ENCODE peak calls at places on chromosomes 3 and 15, in five cellular contexts. I, S, D, V and G are unnamed samples.

GRCh38 chr3:72273615-72274014 is 488.7 kb upstream of the PROK2 start:
- DNase-seq in I (peak), S (peak), D (no peak), V (peak), G (peak)

GRCh38 chr3:128549283-128550112 is 56.5 kb upstream of the GATA2 start:
- DNase-seq in I (peak), S (peak), D (peak), V (peak), G (peak)

GRCh38 chr3:29614954-29615353 is 334.1 kb downstream of the RBMS3 start:
- DNase-seq in I (no peak), S (no peak), D (no peak), V (no peak), G (no peak)

GRCh38 chr3:49238274-49239127 is 38.5 kb downstream of the C3orf62 start:
- DNase-seq in I (no peak), S (peak), D (no peak), V (no peak), G (peak)

GRCh38 chr3:21326704-21327103 is 424.3 kb downstream of the ZNF385D start:
- DNase-seq in I (peak), S (no peak), D (no peak), V (no peak), G (no peak)

GRCh38 chr15:22868928-22869327 is 30.5 kb downstream of the NIPA2 start:
- DNase-seq in I (no peak), S (no peak), D (no peak), V (no peak), G (no peak)

GRCh38 chr15:96042734-96043224 is 287.7 kb upstream of the NR2F2 start:
- DNase-seq in I (no peak), S (no peak), D (no peak), V (no peak), G (no peak)

GRCh38 chr3:175898194-175898593 is 1039.1 kb downstream of the NAALADL2 start:
- DNase-seq in I (no peak), S (no peak), D (no peak), V (no peak), G (no peak)

GRCh38 chr3:158312560-158313141 is 202.8 kb downstream of the RSRC1 start:
- DNase-seq in I (no peak), S (no peak), D (no peak), V (no peak), G (no peak)

GRCh38 chr3:193777524-193777923 is 184.5 kb downstream of the OPA1 start:
- DNase-seq in I (no peak), S (no peak), D (no peak), V (no peak), G (no peak)

GRCh38 chr15:89436560-89437311 is 59.6 kb downstream of the RHCG start:
- DNase-seq in I (no peak), S (peak), D (no peak), V (no peak), G (no peak)

GRCh38 chr3:53074761-53075742 is 29.2 kb upstream of the SFMBT1 start:
- DNase-seq in I (no peak), S (no peak), D (peak), V (no peak), G (no peak)

GRCh38 chr15:25236143-25236860 is 202.5 kb downstream of the UBE3A start:
- DNase-seq in I (no peak), S (no peak), D (no peak), V (no peak), G (peak)

GRCh38 chr3:46749129-46749528 is 31.5 kb upstream of the PRSS50 start:
- DNase-seq in I (no peak), S (no peak), D (no peak), V (no peak), G (no peak)

GRCh38 chr15:89003865-89004725 is 84.2 kb upstream of the ABHD2 start:
- DNase-seq in I (no peak), S (peak), D (peak), V (peak), G (no peak)

GRCh38 chr3:149547413-149547812 is 72.9 kb downstream of the TM4SF4 start:
- DNase-seq in I (peak), S (no peak), D (peak), V (no peak), G (no peak)

GRCh38 chr3:113968986-113969385 is 21.2 kb downstream of the ZDHHC23 start:
- DNase-seq in I (no peak), S (no peak), D (no peak), V (no peak), G (no peak)

GRCh38 chr15:40097968-40098476 is 10.7 kb downstream of the BMF start:
- DNase-seq in I (no peak), S (no peak), D (no peak), V (no peak), G (peak)

GRCh38 chr15:81223346-81223971 is 26.8 kb downstream of the IL16 start:
- DNase-seq in I (no peak), S (no peak), D (no peak), V (no peak), G (no peak)

GRCh38 chr3:30749230-30749629 is 142.8 kb downstream of the TGFBR2 start:
- DNase-seq in I (no peak), S (no peak), D (no peak), V (no peak), G (no peak)

GRCh38 chr15:53536479-53537120 is 222.9 kb downstream of the WDR72 start:
- DNase-seq in I (no peak), S (no peak), D (no peak), V (no peak), G (no peak)

DNA sequence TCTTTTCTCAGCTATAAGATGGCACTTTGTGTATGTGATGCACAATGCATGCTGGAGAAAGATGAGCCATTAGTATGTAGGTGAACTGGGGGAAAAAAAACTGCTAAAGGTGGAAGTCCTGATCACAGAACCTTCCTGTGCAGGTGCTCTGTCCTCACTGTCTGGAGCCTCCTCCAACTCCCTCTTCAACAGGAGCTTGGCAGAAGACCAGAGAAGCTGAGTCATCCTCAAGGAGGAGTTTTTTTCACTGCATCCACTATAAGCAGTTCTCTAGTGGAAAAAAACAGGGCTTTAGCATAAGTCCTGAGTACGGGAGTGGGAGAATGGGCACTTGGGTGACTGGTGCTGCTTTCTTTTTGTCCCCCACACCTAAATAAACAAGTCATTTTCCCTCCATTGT is 168.4 kb upstream of the CADPS start:
- DNase-seq in I (no peak), S (peak), D (no peak), V (no peak), G (no peak)
- TF ChIP-seq CTCF in I (no peak), S (no peak), D (no peak), V (no peak), G (no peak)

DNA sequence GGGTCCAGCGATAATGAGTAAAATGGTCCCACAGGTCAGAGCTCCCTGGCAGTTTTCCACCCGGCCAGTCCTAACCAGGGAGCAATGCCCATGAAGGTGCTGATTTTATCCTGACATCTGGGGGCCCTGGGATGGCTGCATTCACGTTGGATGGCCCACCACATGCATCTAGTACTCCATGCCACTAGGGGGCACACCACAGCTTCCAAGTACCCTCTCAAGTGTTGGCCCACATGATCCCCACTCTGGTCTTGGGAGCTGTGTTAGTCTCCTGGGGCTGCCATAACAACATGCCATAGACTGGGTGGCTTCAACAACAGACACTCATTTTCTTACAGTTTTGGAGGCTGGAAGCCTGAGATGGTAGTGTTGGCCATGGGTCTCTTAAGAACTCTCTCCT is 225.5 kb downstream of the SLCO3A1 start:
- DNase-seq in I (no peak), S (no peak), D (no peak), V (no peak), G (no peak)
- TF ChIP-seq CTCF in I (peak), S (peak), D (no peak), V (peak), G (peak)

DNA sequence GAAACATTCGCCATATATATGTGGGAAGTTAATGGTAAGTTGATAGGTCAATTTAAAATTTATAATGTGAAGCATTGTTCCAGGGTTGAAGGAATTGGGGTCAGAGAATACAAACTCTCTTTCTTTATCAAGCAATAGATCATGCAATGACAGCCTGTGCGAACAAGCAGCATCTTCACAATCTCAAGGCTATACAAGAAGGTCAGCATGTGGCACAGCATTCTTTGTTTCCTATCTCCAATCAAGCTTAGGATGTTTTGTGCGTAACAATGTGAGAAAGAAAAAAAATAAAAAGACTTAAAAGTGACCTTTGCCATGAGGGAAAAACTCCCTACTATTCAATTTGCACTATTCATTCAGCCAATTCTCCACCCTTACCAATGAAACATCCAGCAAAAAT is 288.1 kb upstream of the NECTIN3 start:
- DNase-seq in I (no peak), S (no peak), D (no peak), V (no peak), G (no peak)
- TF ChIP-seq CTCF in I (no peak), S (no peak), D (no peak), V (no peak), G (no peak)

GRCh38 chr3:45593708-45594601 is 596 bp upstream of the LIMD1 start:
- DNase-seq in I (peak), S (peak), D (no peak), V (peak), G (peak)
- TF ChIP-seq CTCF in I (no peak), S (no peak), D (no peak), V (no peak), G (no peak)

GRCh38 chr15:98794211-98794610 is 145.9 kb downstream of the IGF1R start:
- DNase-seq in I (no peak), S (no peak), D (no peak), V (no peak), G (no peak)
- TF ChIP-seq CTCF in I (no peak), S (no peak), D (no peak), V (no peak), G (no peak)

GRCh38 chr3:100274361-100274760 is 13.6 kb downstream of the TBC1D23 start:
- DNase-seq in I (no peak), S (no peak), D (no peak), V (no peak), G (no peak)

GRCh38 chr3:100271522-100271921 is 10.7 kb downstream of the TBC1D23 start:
- DNase-seq in I (no peak), S (no peak), D (no peak), V (no peak), G (no peak)

GRCh38 chr3:100278910-100279309 is 18.1 kb downstream of the TBC1D23 start:
- DNase-seq in I (no peak), S (no peak), D (no peak), V (no peak), G (no peak)

GRCh38 chr3:100277255-100277800 is 16.5 kb downstream of the TBC1D23 start:
- DNase-seq in I (no peak), S (no peak), D (no peak), V (no peak), G (no peak)
- TF ChIP-seq CTCF in I (no peak), S (no peak), D (no peak), V (no peak), G (no peak)

DNA sequence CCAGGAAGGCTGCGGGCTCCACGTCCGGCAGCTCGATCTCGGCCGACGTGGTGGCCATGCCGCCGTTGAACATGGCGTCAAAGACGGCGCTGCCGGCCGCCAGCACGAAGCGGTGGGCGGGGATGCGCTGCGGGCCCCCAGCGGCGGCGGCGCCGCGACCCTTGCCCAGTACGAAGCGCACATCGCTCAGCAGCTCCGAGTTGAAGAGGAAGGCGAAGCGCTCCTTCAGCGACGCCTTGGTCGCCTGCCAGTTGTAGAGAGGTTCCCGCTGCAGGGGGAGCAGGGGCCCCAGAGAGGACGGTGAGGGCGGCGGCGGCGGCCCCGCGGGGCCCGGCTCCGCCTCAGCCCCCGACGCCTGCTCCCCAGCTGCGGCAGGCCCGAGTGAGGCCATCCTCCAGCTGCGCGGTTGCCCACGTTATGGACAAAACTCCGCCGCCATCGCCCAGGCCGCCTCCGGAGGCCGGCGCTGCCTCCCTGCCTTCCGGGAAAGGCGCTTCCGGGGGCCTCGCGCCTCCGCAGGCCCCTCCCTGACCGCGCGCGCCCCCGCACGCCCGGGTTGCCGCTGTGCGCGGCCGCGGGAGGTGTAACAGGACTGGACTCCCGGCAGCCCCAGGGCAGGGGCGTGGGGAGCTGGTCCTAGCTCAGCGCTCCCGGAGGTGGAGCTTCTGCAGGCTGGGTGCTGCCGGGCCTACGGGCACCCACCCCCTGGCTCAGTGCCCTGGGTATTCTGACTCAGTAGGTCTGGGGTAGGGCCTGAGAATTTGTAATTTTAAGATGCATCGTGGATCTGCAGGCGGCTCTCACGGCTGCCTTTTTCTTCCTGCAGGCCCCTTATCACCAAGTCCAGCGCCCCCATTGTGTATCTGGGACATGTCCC is at the start of gene BTBD1:
- DNase-seq in I (peak), S (peak), D (peak), V (peak), G (peak)
- TF ChIP-seq CTCF in I (peak), S (peak), D (no peak), V (peak), G (no peak)

DNA sequence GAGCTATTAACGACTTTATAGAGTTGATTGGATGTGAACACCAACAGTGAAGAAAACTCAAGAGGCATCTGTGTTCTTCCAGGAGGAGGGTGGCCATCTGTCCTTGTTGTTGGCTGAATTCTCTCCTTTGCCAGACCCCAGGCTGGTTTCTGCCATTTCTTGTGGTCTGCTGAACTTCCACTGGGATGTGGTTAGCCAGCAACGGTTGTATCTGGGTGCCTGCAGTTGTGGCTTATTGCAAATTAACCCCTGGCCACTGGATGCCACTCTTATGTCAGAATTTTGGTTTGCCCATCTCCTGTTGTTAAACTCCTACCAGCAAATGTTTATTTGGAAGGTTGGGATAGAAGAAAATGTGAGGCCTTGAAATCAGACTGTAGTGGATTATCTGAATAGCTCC is 163.6 kb upstream of the TBC1D5 start:
- DNase-seq in I (no peak), S (no peak), D (no peak), V (no peak), G (no peak)
- TF ChIP-seq CTCF in I (no peak), S (no peak), D (no peak), V (no peak), G (no peak)